ENCODE peak calls at places on chromosomes 11 and 22, in eight cellular contexts. X is esophagus muscularis mucosa; Z is activated CD8-positive, alpha-beta T cell treated with anti-CD3 and anti-CD28 coated beads, Interleukin-2, amount 10 ng/mL, durations not matched to agents 7 days and 5 days; Y is activated CD4-positive, alpha-beta T cell treated with anti-CD3 and anti-CD28 coated beads, Interleukin-2, amount 50 U/mL, for 24 hours; Q is neuronal stem cell; B is LHCN-M2; A is endothelial cell; G is neural crest cell. N is an unnamed sample.
A peak's percentile ranks its signal among the peaks of the same experiment; 100 is the strongest.

GRCh38 chr22:39994046-39994565 is 648 bp upstream of the FAM83F start:
- DNase-seq in X (no peak), Z (peak; percentile 38), Y (peak; percentile 39), Q (no peak), B (no peak), A (no peak), G (no peak), N (no peak)

GRCh38 chr22:38071421-38072321 is 12.3 kb downstream of the SLC16A8 start:
- DNase-seq in X (no peak), Z (no peak), Y (no peak), Q (no peak), B (no peak), A (no peak), G (no peak), N (no peak)

GRCh38 chr11:109641549-109641948 is 219.6 kb downstream of the C11orf87 start:
- DNase-seq in X (no peak), Z (peak; percentile 21), Y (no peak), Q (peak; percentile 48), B (peak; percentile 68), A (peak; percentile 46), G (peak; percentile 32), N (no peak)

GRCh38 chr22:24977370-24978230 is 25.1 kb downstream of the KIAA1671 start:
- DNase-seq in X (no peak), Z (no peak), Y (no peak), Q (no peak), B (no peak), A (no peak), G (no peak), N (no peak)

GRCh38 chr22:19941365-19942070 is at the start of the genes COMT and TXNRD2:
- DNase-seq in X (no peak), Z (peak; percentile 81), Y (peak; percentile 49), Q (no peak), B (peak; percentile 59), A (peak; percentile 77), G (peak; percentile 53), N (peak; percentile 68)

GRCh38 chr11:2267306-2267861 is 3.0 kb downstream of the ASCL2 start:
- DNase-seq in X (no peak), Z (peak; percentile 18), Y (no peak), Q (no peak), B (no peak), A (no peak), G (no peak), N (no peak)

GRCh38 chr11:135008412-135008811 is 596.4 kb upstream of the B3GAT1 start:
- DNase-seq in X (no peak), Z (no peak), Y (no peak), Q (no peak), B (no peak), A (no peak), G (no peak), N (no peak)

GRCh38 chr11:36463781-36464180 is 46.3 kb downstream of the TRAF6 start:
- DNase-seq in X (no peak), Z (no peak), Y (no peak), Q (no peak), B (peak; percentile 31), A (no peak), G (no peak), N (no peak)

GRCh38 chr11:89125298-89125697 is 52.4 kb upstream of the TYR start:
- DNase-seq in X (no peak), Z (no peak), Y (no peak), Q (no peak), B (no peak), A (no peak), G (no peak), N (no peak)

GRCh38 chr11:10654211-10655150 is 39.1 kb downstream of the IRAG1 start:
- DNase-seq in X (no peak), Z (peak; percentile 59), Y (peak; percentile 30), Q (peak; percentile 32), B (peak; percentile 73), A (peak; percentile 45), G (no peak), N (no peak)

GRCh38 chr22:21797444-21798221 is 62.0 kb upstream of the YPEL1 start:
- DNase-seq in X (no peak), Z (no peak), Y (no peak), Q (no peak), B (peak; percentile 38), A (no peak), G (no peak), N (no peak)

GRCh38 chr11:109155291-109155690 is 266.7 kb upstream of the C11orf87 start:
- DNase-seq in X (no peak), Z (no peak), Y (no peak), Q (no peak), B (no peak), A (no peak), G (no peak), N (no peak)